ENCODE peak calls at places on chromosome 11, in four cellular contexts. One of them, this sample, is unnamed.

GRCh38 chr11:108069947-108070346 is 51.4 kb upstream of the ACAT1 start:
- DNase-seq in prostate gland: no peak
- DNase-seq in lower lobe of right lung: no peak
- DNase-seq in suprapubic skin: no peak
- DNase-seq in this sample: peak; percentile 79

GRCh38 chr11:83222499-83222898 is 29.0 kb downstream of the ANKRD42 start:
- DNase-seq in prostate gland: no peak
- DNase-seq in lower lobe of right lung: no peak
- DNase-seq in suprapubic skin: no peak
- DNase-seq in this sample: peak; percentile 8

GRCh38 chr11:112651345-112651744 is 309.9 kb upstream of the NCAM1 start:
- DNase-seq in prostate gland: no peak
- DNase-seq in lower lobe of right lung: no peak
- DNase-seq in suprapubic skin: no peak
- DNase-seq in this sample: no peak

GRCh38 chr11:111602865-111603632 is 800 bp downstream of the SIK2 start:
- DNase-seq in prostate gland: peak; percentile 16
- DNase-seq in lower lobe of right lung: peak; percentile 68
- DNase-seq in suprapubic skin: peak; percentile 80
- DNase-seq in this sample: peak; percentile 71

GRCh38 chr11:6205366-6205765 is at the start of gene C11orf42:
- DNase-seq in prostate gland: no peak
- DNase-seq in lower lobe of right lung: no peak
- DNase-seq in suprapubic skin: no peak
- DNase-seq in this sample: no peak

GRCh38 chr11:24531528-24531927 is 34.7 kb downstream of the LUZP2 start:
- DNase-seq in prostate gland: no peak
- DNase-seq in lower lobe of right lung: no peak
- DNase-seq in suprapubic skin: no peak
- DNase-seq in this sample: peak; percentile 44

GRCh38 chr11:113649311-113649710 is 56.8 kb downstream of the TMPRSS5 start:
- DNase-seq in prostate gland: no peak
- DNase-seq in lower lobe of right lung: no peak
- DNase-seq in suprapubic skin: no peak
- DNase-seq in this sample: no peak

GRCh38 chr11:75277991-75278790 is 37.6 kb downstream of the TPBGL start:
- DNase-seq in prostate gland: no peak
- DNase-seq in lower lobe of right lung: no peak
- DNase-seq in suprapubic skin: no peak
- DNase-seq in this sample: no peak

GRCh38 chr11:9717040-9717357 is 53.1 kb downstream of the SWAP70 start:
- DNase-seq in prostate gland: no peak
- DNase-seq in lower lobe of right lung: no peak
- DNase-seq in suprapubic skin: no peak
- DNase-seq in this sample: no peak

GRCh38 chr11:76209956-76210885 is 3.9 kb upstream of the WNT11 start:
- DNase-seq in prostate gland: peak; percentile 51
- DNase-seq in lower lobe of right lung: peak; percentile 78
- DNase-seq in suprapubic skin: no peak
- DNase-seq in this sample: peak; percentile 83

GRCh38 chr11:74417860-74418508 is 19.8 kb upstream of the PGM2L1 start:
- DNase-seq in prostate gland: no peak
- DNase-seq in lower lobe of right lung: no peak
- DNase-seq in suprapubic skin: no peak
- DNase-seq in this sample: peak; percentile 43

GRCh38 chr11:123672568-123672967 is 18.1 kb upstream of the SCN3B start:
- DNase-seq in prostate gland: no peak
- DNase-seq in lower lobe of right lung: no peak
- DNase-seq in suprapubic skin: no peak
- DNase-seq in this sample: no peak

GRCh38 chr11:46120711-46121327 is 435 bp downstream of the PHF21A start:
- DNase-seq in prostate gland: no peak
- DNase-seq in lower lobe of right lung: peak; percentile 46
- DNase-seq in suprapubic skin: no peak
- DNase-seq in this sample: peak; percentile 79

GRCh38 chr11:61769169-61769920 is 16.9 kb downstream of the MYRF start:
- DNase-seq in prostate gland: no peak
- DNase-seq in lower lobe of right lung: peak; percentile 67
- DNase-seq in suprapubic skin: no peak
- DNase-seq in this sample: peak; percentile 78

GRCh38 chr11:44623716-44624491 is 58.4 kb downstream of the CD82 start:
- DNase-seq in prostate gland: peak; percentile 3
- DNase-seq in lower lobe of right lung: no peak
- DNase-seq in suprapubic skin: peak; percentile 62
- DNase-seq in this sample: no peak

GRCh38 chr11:7905961-7906429 is 25.1 kb downstream of the OR10A6 start:
- DNase-seq in prostate gland: peak; percentile 10
- DNase-seq in lower lobe of right lung: peak; percentile 70
- DNase-seq in suprapubic skin: no peak
- DNase-seq in this sample: no peak

GRCh38 chr11:66017354-66017753 is 5.5 kb downstream of the CST6 start:
- DNase-seq in prostate gland: no peak
- DNase-seq in lower lobe of right lung: no peak
- DNase-seq in suprapubic skin: no peak
- DNase-seq in this sample: no peak

GRCh38 chr11:115168229-115168671 is 336.0 kb downstream of the CADM1 start:
- DNase-seq in prostate gland: no peak
- DNase-seq in lower lobe of right lung: no peak
- DNase-seq in suprapubic skin: no peak
- DNase-seq in this sample: no peak

GRCh38 chr11:45859661-45860140 is 12.4 kb downstream of the CRY2 start:
- DNase-seq in prostate gland: peak; percentile 93
- DNase-seq in lower lobe of right lung: peak; percentile 93
- DNase-seq in suprapubic skin: peak; percentile 95
- DNase-seq in this sample: peak; percentile 98

GRCh38 chr11:123483058-123483457 is 53.0 kb downstream of the GRAMD1B start:
- DNase-seq in prostate gland: no peak
- DNase-seq in lower lobe of right lung: no peak
- DNase-seq in suprapubic skin: no peak
- DNase-seq in this sample: peak; percentile 16

GRCh38 chr11:106691807-106692365 is 326.4 kb downstream of the GUCY1A2 start:
- DNase-seq in prostate gland: no peak
- DNase-seq in lower lobe of right lung: no peak
- DNase-seq in suprapubic skin: no peak
- DNase-seq in this sample: peak; percentile 41

GRCh38 chr11:117221775-117222517 is 9.9 kb downstream of the PCSK7 start:
- DNase-seq in prostate gland: peak; percentile 41
- DNase-seq in lower lobe of right lung: no peak
- DNase-seq in suprapubic skin: peak; percentile 70
- DNase-seq in this sample: peak; percentile 62
- TF ChIP-seq CTCF in prostate gland: no peak
- TF ChIP-seq CTCF in lower lobe of right lung: no peak
- TF ChIP-seq CTCF in suprapubic skin: no peak
- TF ChIP-seq CTCF in this sample: peak; percentile 16

GRCh38 chr11:13487661-13488030 is 8.2 kb downstream of the PTH start:
- DNase-seq in prostate gland: no peak
- DNase-seq in lower lobe of right lung: no peak
- DNase-seq in suprapubic skin: no peak
- DNase-seq in this sample: peak; percentile 40
- TF ChIP-seq CTCF in prostate gland: no peak
- TF ChIP-seq CTCF in lower lobe of right lung: no peak
- TF ChIP-seq CTCF in suprapubic skin: no peak
- TF ChIP-seq CTCF in this sample: peak; percentile 50

DNA sequence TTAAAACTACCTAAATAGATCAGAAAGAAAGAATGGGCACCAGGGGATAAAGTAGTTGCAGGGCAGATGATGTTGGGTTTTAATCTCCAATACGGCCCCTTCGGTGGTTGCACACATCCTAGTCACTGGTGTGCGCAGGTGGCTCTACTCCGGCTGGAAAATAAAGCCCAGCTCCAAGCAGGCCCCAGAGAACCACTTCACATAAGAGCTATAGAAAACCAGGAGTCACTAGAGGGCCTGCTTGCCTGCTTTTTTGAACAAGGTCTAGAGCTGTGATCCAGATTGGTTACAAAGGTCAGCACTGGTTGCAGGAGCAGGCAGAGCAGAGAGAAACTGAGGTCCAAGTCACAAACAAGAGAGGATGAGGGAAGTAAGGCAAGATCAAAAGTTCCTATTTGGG is 41.5 kb upstream of the MS4A8 start:
- DNase-seq in prostate gland: no peak
- DNase-seq in lower lobe of right lung: no peak
- DNase-seq in suprapubic skin: no peak
- DNase-seq in this sample: no peak
- TF ChIP-seq CTCF in prostate gland: no peak
- TF ChIP-seq CTCF in lower lobe of right lung: no peak
- TF ChIP-seq CTCF in suprapubic skin: no peak
- TF ChIP-seq CTCF in this sample: no peak

GRCh38 chr11:119726150-119726553 is 2.8 kb downstream of the NECTIN1 start:
- DNase-seq in prostate gland: no peak
- DNase-seq in lower lobe of right lung: no peak
- DNase-seq in suprapubic skin: no peak
- DNase-seq in this sample: no peak

GRCh38 chr11:119724956-119725355 is 4.0 kb downstream of the NECTIN1 start:
- DNase-seq in prostate gland: no peak
- DNase-seq in lower lobe of right lung: no peak
- DNase-seq in suprapubic skin: no peak
- DNase-seq in this sample: no peak

GRCh38 chr11:119727523-119728081 is 1.4 kb downstream of the NECTIN1 start:
- DNase-seq in prostate gland: peak; percentile 37
- DNase-seq in lower lobe of right lung: peak; percentile 61
- DNase-seq in suprapubic skin: no peak
- DNase-seq in this sample: no peak

GRCh38 chr11:119728226-119728626 is 774 bp downstream of the NECTIN1 start:
- DNase-seq in prostate gland: peak; percentile 24
- DNase-seq in lower lobe of right lung: no peak
- DNase-seq in suprapubic skin: no peak
- DNase-seq in this sample: peak; percentile 30

DNA sequence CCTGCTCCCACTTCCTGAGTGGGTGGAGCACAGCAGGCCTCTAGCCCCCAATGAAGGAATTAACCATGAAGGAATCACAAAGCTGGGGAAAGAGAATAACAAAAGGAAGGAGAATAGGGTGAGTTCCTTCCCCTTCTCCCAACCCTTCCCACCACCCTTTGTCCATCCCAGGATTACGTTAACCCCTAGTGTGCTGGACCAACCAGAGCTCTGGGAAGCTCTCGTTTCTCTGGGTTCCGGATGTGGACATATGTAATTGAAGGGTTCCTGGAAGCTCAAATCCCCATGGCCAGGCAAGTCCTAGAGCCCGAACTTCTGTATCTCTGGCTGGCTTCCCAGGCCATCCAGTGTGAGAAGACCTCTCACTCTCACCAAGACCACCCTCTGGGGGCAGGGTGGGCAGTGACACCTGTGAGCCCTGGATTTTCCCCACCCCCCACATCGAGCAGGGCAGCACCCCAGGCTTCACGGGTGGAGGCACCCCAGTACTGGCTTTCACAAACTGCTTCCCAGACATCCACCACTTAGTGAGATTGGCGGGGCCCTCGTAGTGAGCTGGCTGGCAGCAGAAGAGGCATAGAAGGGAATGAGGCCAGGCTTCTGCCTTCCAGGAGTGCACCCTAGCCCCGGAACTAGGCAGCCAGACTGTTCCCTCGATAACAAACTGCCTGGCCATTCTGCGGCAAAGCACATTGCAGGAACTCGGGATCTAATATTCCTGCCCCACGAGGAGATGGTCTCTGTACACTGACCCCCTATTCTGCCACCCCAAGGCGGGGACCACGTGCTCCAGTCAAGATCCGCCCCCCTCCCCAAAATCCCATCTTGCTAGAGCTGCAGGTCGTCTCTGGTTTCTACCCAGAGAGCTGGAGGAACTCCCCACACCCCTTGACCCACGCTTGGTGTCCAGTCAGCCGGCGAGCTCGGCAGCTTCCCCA is 2.1 kb downstream of the NECTIN1 start:
- DNase-seq in prostate gland: no peak
- DNase-seq in lower lobe of right lung: no peak
- DNase-seq in suprapubic skin: no peak
- DNase-seq in this sample: no peak
- TF ChIP-seq CTCF in prostate gland: no peak
- TF ChIP-seq CTCF in lower lobe of right lung: no peak
- TF ChIP-seq CTCF in suprapubic skin: no peak
- TF ChIP-seq CTCF in this sample: no peak

GRCh38 chr11:11899401-11899800 is 57.6 kb downstream of the USP47 start:
- DNase-seq in prostate gland: no peak
- DNase-seq in lower lobe of right lung: no peak
- DNase-seq in suprapubic skin: no peak
- DNase-seq in this sample: no peak
- TF ChIP-seq CTCF in prostate gland: no peak
- TF ChIP-seq CTCF in lower lobe of right lung: peak; percentile 20
- TF ChIP-seq CTCF in suprapubic skin: no peak
- TF ChIP-seq CTCF in this sample: peak; percentile 23

DNA sequence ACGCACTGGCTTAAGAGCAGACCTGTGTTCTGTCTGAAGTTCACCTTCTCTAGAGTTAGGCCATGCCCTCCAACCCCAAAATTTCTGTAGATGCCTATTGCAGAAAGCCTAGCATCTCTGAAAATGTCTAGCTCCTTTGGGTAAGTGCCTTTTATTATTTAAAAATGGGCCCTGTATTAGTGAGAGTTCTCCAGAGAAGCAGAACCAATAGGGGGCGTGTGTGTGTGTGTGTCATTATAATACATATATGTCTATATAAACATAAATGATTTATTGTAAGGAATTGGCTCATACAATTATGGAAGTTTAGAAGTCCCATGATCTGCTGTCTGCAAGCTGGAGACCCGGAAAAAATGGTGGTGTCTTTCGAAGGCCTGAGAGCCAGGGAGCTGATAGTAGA is 144.7 kb downstream of the TTC17 start:
- DNase-seq in prostate gland: no peak
- DNase-seq in lower lobe of right lung: no peak
- DNase-seq in suprapubic skin: no peak
- DNase-seq in this sample: peak; percentile 48
- TF ChIP-seq CTCF in prostate gland: no peak
- TF ChIP-seq CTCF in lower lobe of right lung: no peak
- TF ChIP-seq CTCF in suprapubic skin: no peak
- TF ChIP-seq CTCF in this sample: peak; percentile 51

This sample was measured in choroid plexus epithelial cell.